ENCODE peak calls at places on chromosome 11, in six cellular contexts. One of them, this sample, is unnamed.

GRCh38 chr11:112346586-112346985 is 85.9 kb upstream of the PLET1 start:
- DNase-seq in activated CD8-positive, alpha-beta memory T cell treated with anti-CD3 and anti-CD28 coated beads, Interleukin-2, amount 10 ng/mL, durations not matched to agents 7 days and 5 days: no peak
- DNase-seq in SW 1271: no peak
- DNase-seq in fibroblast of mammary gland: no peak
- DNase-seq in GM10248: no peak
- DNase-seq in endodermal cell: no peak
- DNase-seq in this sample: no peak

GRCh38 chr11:235180-235997 is 753 bp downstream of the SIRT3 start:
- DNase-seq in activated CD8-positive, alpha-beta memory T cell treated with anti-CD3 and anti-CD28 coated beads, Interleukin-2, amount 10 ng/mL, durations not matched to agents 7 days and 5 days: peak
- DNase-seq in SW 1271: no peak
- DNase-seq in fibroblast of mammary gland: peak
- DNase-seq in GM10248: no peak
- DNase-seq in endodermal cell: peak
- DNase-seq in this sample: no peak

GRCh38 chr11:10544491-10545470 is 3.8 kb upstream of the RNF141 start:
- DNase-seq in activated CD8-positive, alpha-beta memory T cell treated with anti-CD3 and anti-CD28 coated beads, Interleukin-2, amount 10 ng/mL, durations not matched to agents 7 days and 5 days: no peak
- DNase-seq in SW 1271: no peak
- DNase-seq in fibroblast of mammary gland: no peak
- DNase-seq in GM10248: no peak
- DNase-seq in endodermal cell: no peak
- DNase-seq in this sample: no peak

GRCh38 chr11:78666675-78667129 is 92.0 kb upstream of the NARS2 start:
- DNase-seq in activated CD8-positive, alpha-beta memory T cell treated with anti-CD3 and anti-CD28 coated beads, Interleukin-2, amount 10 ng/mL, durations not matched to agents 7 days and 5 days: no peak
- DNase-seq in SW 1271: no peak
- DNase-seq in fibroblast of mammary gland: peak
- DNase-seq in GM10248: no peak
- DNase-seq in endodermal cell: no peak
- DNase-seq in this sample: no peak

GRCh38 chr11:43359432-43359818 is 705 bp downstream of the TTC17 start:
- DNase-seq in activated CD8-positive, alpha-beta memory T cell treated with anti-CD3 and anti-CD28 coated beads, Interleukin-2, amount 10 ng/mL, durations not matched to agents 7 days and 5 days: no peak
- DNase-seq in SW 1271: no peak
- DNase-seq in fibroblast of mammary gland: peak
- DNase-seq in GM10248: peak
- DNase-seq in endodermal cell: no peak
- DNase-seq in this sample: peak

GRCh38 chr11:70537576-70538571 is 139.5 kb downstream of the CTTN start:
- DNase-seq in activated CD8-positive, alpha-beta memory T cell treated with anti-CD3 and anti-CD28 coated beads, Interleukin-2, amount 10 ng/mL, durations not matched to agents 7 days and 5 days: no peak
- DNase-seq in SW 1271: no peak
- DNase-seq in fibroblast of mammary gland: no peak
- DNase-seq in GM10248: no peak
- DNase-seq in endodermal cell: no peak
- DNase-seq in this sample: no peak

GRCh38 chr11:3855808-3856491 is 486 bp downstream of the STIM1 start:
- DNase-seq in activated CD8-positive, alpha-beta memory T cell treated with anti-CD3 and anti-CD28 coated beads, Interleukin-2, amount 10 ng/mL, durations not matched to agents 7 days and 5 days: peak
- DNase-seq in SW 1271: no peak
- DNase-seq in fibroblast of mammary gland: no peak
- DNase-seq in GM10248: no peak
- DNase-seq in endodermal cell: peak
- DNase-seq in this sample: no peak

GRCh38 chr11:82972103-82972502 is 70.6 kb downstream of the DDIAS start:
- DNase-seq in activated CD8-positive, alpha-beta memory T cell treated with anti-CD3 and anti-CD28 coated beads, Interleukin-2, amount 10 ng/mL, durations not matched to agents 7 days and 5 days: no peak
- DNase-seq in SW 1271: no peak
- DNase-seq in fibroblast of mammary gland: no peak
- DNase-seq in GM10248: no peak
- DNase-seq in endodermal cell: no peak
- DNase-seq in this sample: no peak

GRCh38 chr11:118364956-118365615 is 5.7 kb downstream of the UBE4A start:
- DNase-seq in activated CD8-positive, alpha-beta memory T cell treated with anti-CD3 and anti-CD28 coated beads, Interleukin-2, amount 10 ng/mL, durations not matched to agents 7 days and 5 days: no peak
- DNase-seq in SW 1271: no peak
- DNase-seq in fibroblast of mammary gland: no peak
- DNase-seq in GM10248: no peak
- DNase-seq in endodermal cell: no peak
- DNase-seq in this sample: no peak

GRCh38 chr11:94740975-94741707 is 27.0 kb upstream of the AMOTL1 start:
- DNase-seq in activated CD8-positive, alpha-beta memory T cell treated with anti-CD3 and anti-CD28 coated beads, Interleukin-2, amount 10 ng/mL, durations not matched to agents 7 days and 5 days: no peak
- DNase-seq in SW 1271: no peak
- DNase-seq in fibroblast of mammary gland: peak
- DNase-seq in GM10248: peak
- DNase-seq in endodermal cell: peak
- DNase-seq in this sample: peak

GRCh38 chr11:86670179-86670578 is 2.2 kb downstream of the ME3 start:
- DNase-seq in activated CD8-positive, alpha-beta memory T cell treated with anti-CD3 and anti-CD28 coated beads, Interleukin-2, amount 10 ng/mL, durations not matched to agents 7 days and 5 days: no peak
- DNase-seq in SW 1271: no peak
- DNase-seq in fibroblast of mammary gland: peak
- DNase-seq in GM10248: no peak
- DNase-seq in endodermal cell: no peak
- DNase-seq in this sample: no peak

GRCh38 chr11:15987044-15987443 is 369.3 kb downstream of the SOX6 start:
- DNase-seq in activated CD8-positive, alpha-beta memory T cell treated with anti-CD3 and anti-CD28 coated beads, Interleukin-2, amount 10 ng/mL, durations not matched to agents 7 days and 5 days: no peak
- DNase-seq in SW 1271: no peak
- DNase-seq in fibroblast of mammary gland: no peak
- DNase-seq in GM10248: no peak
- DNase-seq in endodermal cell: no peak
- DNase-seq in this sample: no peak

GRCh38 chr11:35014352-35014751 is 97.9 kb downstream of the PDHX start:
- DNase-seq in activated CD8-positive, alpha-beta memory T cell treated with anti-CD3 and anti-CD28 coated beads, Interleukin-2, amount 10 ng/mL, durations not matched to agents 7 days and 5 days: no peak
- DNase-seq in SW 1271: no peak
- DNase-seq in fibroblast of mammary gland: peak
- DNase-seq in GM10248: no peak
- DNase-seq in endodermal cell: no peak
- DNase-seq in this sample: no peak

GRCh38 chr11:57500526-57500925 is 15.0 kb downstream of the SLC43A1 start:
- DNase-seq in activated CD8-positive, alpha-beta memory T cell treated with anti-CD3 and anti-CD28 coated beads, Interleukin-2, amount 10 ng/mL, durations not matched to agents 7 days and 5 days: no peak
- DNase-seq in SW 1271: no peak
- DNase-seq in fibroblast of mammary gland: no peak
- DNase-seq in GM10248: no peak
- DNase-seq in endodermal cell: no peak
- DNase-seq in this sample: no peak

GRCh38 chr11:41716862-41717261 is 257.4 kb upstream of the LRRC4C start:
- DNase-seq in activated CD8-positive, alpha-beta memory T cell treated with anti-CD3 and anti-CD28 coated beads, Interleukin-2, amount 10 ng/mL, durations not matched to agents 7 days and 5 days: no peak
- DNase-seq in SW 1271: no peak
- DNase-seq in fibroblast of mammary gland: no peak
- DNase-seq in GM10248: no peak
- DNase-seq in endodermal cell: no peak
- DNase-seq in this sample: no peak

GRCh38 chr11:13440100-13440855 is 22.7 kb downstream of the BTBD10 start:
- DNase-seq in activated CD8-positive, alpha-beta memory T cell treated with anti-CD3 and anti-CD28 coated beads, Interleukin-2, amount 10 ng/mL, durations not matched to agents 7 days and 5 days: no peak
- DNase-seq in SW 1271: peak
- DNase-seq in fibroblast of mammary gland: peak
- DNase-seq in GM10248: no peak
- DNase-seq in endodermal cell: peak
- DNase-seq in this sample: peak

GRCh38 chr11:3150726-3151125 is 14.4 kb downstream of the OSBPL5 start:
- DNase-seq in activated CD8-positive, alpha-beta memory T cell treated with anti-CD3 and anti-CD28 coated beads, Interleukin-2, amount 10 ng/mL, durations not matched to agents 7 days and 5 days: no peak
- DNase-seq in SW 1271: no peak
- DNase-seq in fibroblast of mammary gland: no peak
- DNase-seq in GM10248: no peak
- DNase-seq in endodermal cell: no peak
- DNase-seq in this sample: no peak

GRCh38 chr11:14114269-14114668 is 151.7 kb downstream of the SPON1 start:
- DNase-seq in activated CD8-positive, alpha-beta memory T cell treated with anti-CD3 and anti-CD28 coated beads, Interleukin-2, amount 10 ng/mL, durations not matched to agents 7 days and 5 days: no peak
- DNase-seq in SW 1271: no peak
- DNase-seq in fibroblast of mammary gland: no peak
- DNase-seq in GM10248: no peak
- DNase-seq in endodermal cell: no peak
- DNase-seq in this sample: no peak

GRCh38 chr11:45590743-45591142 is 74.7 kb downstream of the CHST1 start:
- DNase-seq in activated CD8-positive, alpha-beta memory T cell treated with anti-CD3 and anti-CD28 coated beads, Interleukin-2, amount 10 ng/mL, durations not matched to agents 7 days and 5 days: no peak
- DNase-seq in SW 1271: no peak
- DNase-seq in fibroblast of mammary gland: peak
- DNase-seq in GM10248: no peak
- DNase-seq in endodermal cell: peak
- DNase-seq in this sample: peak

GRCh38 chr11:134655189-134655937 is 243.3 kb upstream of the B3GAT1 start:
- DNase-seq in activated CD8-positive, alpha-beta memory T cell treated with anti-CD3 and anti-CD28 coated beads, Interleukin-2, amount 10 ng/mL, durations not matched to agents 7 days and 5 days: peak
- DNase-seq in SW 1271: no peak
- DNase-seq in fibroblast of mammary gland: no peak
- DNase-seq in GM10248: no peak
- DNase-seq in endodermal cell: peak
- DNase-seq in this sample: no peak

GRCh38 chr11:110355011-110355744 is 58.8 kb upstream of the RDX start:
- DNase-seq in activated CD8-positive, alpha-beta memory T cell treated with anti-CD3 and anti-CD28 coated beads, Interleukin-2, amount 10 ng/mL, durations not matched to agents 7 days and 5 days: no peak
- DNase-seq in SW 1271: no peak
- DNase-seq in fibroblast of mammary gland: no peak
- DNase-seq in GM10248: no peak
- DNase-seq in endodermal cell: peak
- DNase-seq in this sample: no peak

GRCh38 chr11:120343429-120343828 is 7.2 kb downstream of the ARHGEF12 start:
- DNase-seq in activated CD8-positive, alpha-beta memory T cell treated with anti-CD3 and anti-CD28 coated beads, Interleukin-2, amount 10 ng/mL, durations not matched to agents 7 days and 5 days: peak
- DNase-seq in SW 1271: no peak
- DNase-seq in fibroblast of mammary gland: no peak
- DNase-seq in GM10248: peak
- DNase-seq in endodermal cell: no peak
- DNase-seq in this sample: peak

GRCh38 chr11:26677566-26677965 is 44.3 kb downstream of the SLC5A12 start:
- DNase-seq in activated CD8-positive, alpha-beta memory T cell treated with anti-CD3 and anti-CD28 coated beads, Interleukin-2, amount 10 ng/mL, durations not matched to agents 7 days and 5 days: no peak
- DNase-seq in SW 1271: no peak
- DNase-seq in fibroblast of mammary gland: no peak
- DNase-seq in GM10248: no peak
- DNase-seq in endodermal cell: no peak
- DNase-seq in this sample: no peak

GRCh38 chr11:114133548-114134329 is 74.2 kb downstream of the ZBTB16 start:
- DNase-seq in activated CD8-positive, alpha-beta memory T cell treated with anti-CD3 and anti-CD28 coated beads, Interleukin-2, amount 10 ng/mL, durations not matched to agents 7 days and 5 days: no peak
- DNase-seq in SW 1271: no peak
- DNase-seq in fibroblast of mammary gland: peak
- DNase-seq in GM10248: no peak
- DNase-seq in endodermal cell: peak
- DNase-seq in this sample: no peak

GRCh38 chr11:27460571-27460970 is 12.0 kb downstream of the LGR4 start:
- DNase-seq in activated CD8-positive, alpha-beta memory T cell treated with anti-CD3 and anti-CD28 coated beads, Interleukin-2, amount 10 ng/mL, durations not matched to agents 7 days and 5 days: no peak
- DNase-seq in SW 1271: no peak
- DNase-seq in fibroblast of mammary gland: no peak
- DNase-seq in GM10248: no peak
- DNase-seq in endodermal cell: no peak
- DNase-seq in this sample: no peak

GRCh38 chr11:2877474-2877873 is 8.1 kb downstream of the CDKN1C start:
- DNase-seq in activated CD8-positive, alpha-beta memory T cell treated with anti-CD3 and anti-CD28 coated beads, Interleukin-2, amount 10 ng/mL, durations not matched to agents 7 days and 5 days: no peak
- DNase-seq in SW 1271: no peak
- DNase-seq in fibroblast of mammary gland: no peak
- DNase-seq in GM10248: no peak
- DNase-seq in endodermal cell: no peak
- DNase-seq in this sample: no peak

GRCh38 chr11:86459682-86460460 is 85.2 kb downstream of the CCDC81 start:
- DNase-seq in activated CD8-positive, alpha-beta memory T cell treated with anti-CD3 and anti-CD28 coated beads, Interleukin-2, amount 10 ng/mL, durations not matched to agents 7 days and 5 days: no peak
- DNase-seq in SW 1271: peak
- DNase-seq in fibroblast of mammary gland: peak
- DNase-seq in GM10248: no peak
- DNase-seq in endodermal cell: peak
- DNase-seq in this sample: peak

GRCh38 chr11:86559311-86559945 is 113.0 kb downstream of the ME3 start:
- DNase-seq in activated CD8-positive, alpha-beta memory T cell treated with anti-CD3 and anti-CD28 coated beads, Interleukin-2, amount 10 ng/mL, durations not matched to agents 7 days and 5 days: no peak
- DNase-seq in SW 1271: no peak
- DNase-seq in fibroblast of mammary gland: peak
- DNase-seq in GM10248: no peak
- DNase-seq in endodermal cell: no peak
- DNase-seq in this sample: no peak

GRCh38 chr11:16596231-16596630 is 142.2 kb upstream of the C11orf58 start:
- DNase-seq in activated CD8-positive, alpha-beta memory T cell treated with anti-CD3 and anti-CD28 coated beads, Interleukin-2, amount 10 ng/mL, durations not matched to agents 7 days and 5 days: no peak
- DNase-seq in SW 1271: no peak
- DNase-seq in fibroblast of mammary gland: no peak
- DNase-seq in GM10248: no peak
- DNase-seq in endodermal cell: no peak
- DNase-seq in this sample: no peak

GRCh38 chr11:369336-370018 is at the start of gene B4GALNT4:
- DNase-seq in activated CD8-positive, alpha-beta memory T cell treated with anti-CD3 and anti-CD28 coated beads, Interleukin-2, amount 10 ng/mL, durations not matched to agents 7 days and 5 days: no peak
- DNase-seq in SW 1271: no peak
- DNase-seq in fibroblast of mammary gland: no peak
- DNase-seq in GM10248: no peak
- DNase-seq in endodermal cell: peak
- DNase-seq in this sample: no peak

This sample was measured in pons.